ENCODE peak calls at places on chromosomes 5 and 9, in nine cellular contexts. Y is mesendoderm; F is ovary; T is choroid plexus epithelial cell; K is astrocyte; A is WERI-Rb-1; U is naive thymus-derived CD4-positive, alpha-beta T cell; P is A549; M is adipocyte. C is an unnamed sample.

GRCh38 chr5:139389701-139390638 is at the start of gene MZB1:
- DNase-seq in Y (no peak), F (peak), T (no peak), K (no peak), A (no peak), U (no peak), P (no peak), M (no peak), C (no peak)

GRCh38 chr9:99859395-99859980 is 37.8 kb downstream of the NR4A3 start:
- DNase-seq in Y (peak), F (no peak), T (no peak), K (peak), A (no peak), U (no peak), P (no peak), M (no peak), C (peak)

GRCh38 chr9:93134018-93134739 is at the start of gene NINJ1:
- DNase-seq in Y (peak), F (peak), T (peak), K (peak), A (peak), U (peak), P (peak), M (peak), C (peak)

GRCh38 chr9:132546148-132547051 is 36.0 kb upstream of the BARHL1 start:
- DNase-seq in Y (peak), F (no peak), T (peak), K (peak), A (peak), U (no peak), P (no peak), M (peak), C (peak)

GRCh38 chr9:70554881-70555280 is 140.4 kb upstream of the KLF9 start:
- DNase-seq in Y (no peak), F (no peak), T (no peak), K (no peak), A (no peak), U (no peak), P (no peak), M (no peak), C (no peak)

GRCh38 chr5:14399054-14399657 is 182.4 kb upstream of the OTULINL start:
- DNase-seq in Y (peak), F (no peak), T (peak), K (peak), A (no peak), U (no peak), P (peak), M (peak), C (peak)

GRCh38 chr5:68251386-68251785 is 35.8 kb downstream of the PIK3R1 start:
- DNase-seq in Y (peak), F (no peak), T (peak), K (peak), A (no peak), U (no peak), P (no peak), M (no peak), C (peak)

GRCh38 chr5:145925803-145926202 is 10.6 kb upstream of the SH3RF2 start:
- DNase-seq in Y (no peak), F (no peak), T (peak), K (peak), A (no peak), U (no peak), P (no peak), M (peak), C (no peak)

GRCh38 chr9:124340219-124341069 is 74.8 kb downstream of the PSMB7 start:
- DNase-seq in Y (no peak), F (no peak), T (no peak), K (no peak), A (no peak), U (no peak), P (no peak), M (no peak), C (peak)

GRCh38 chr5:37774912-37775483 is 64.8 kb downstream of the GDNF start:
- DNase-seq in Y (peak), F (no peak), T (peak), K (no peak), A (peak), U (no peak), P (peak), M (peak), C (peak)

GRCh38 chr5:95969646-95970358 is 8.2 kb upstream of the ELL2 start:
- DNase-seq in Y (no peak), F (no peak), T (peak), K (no peak), A (no peak), U (no peak), P (no peak), M (peak), C (no peak)

GRCh38 chr9:85062385-85062784 is 392.9 kb downstream of the NTRK2 start:
- DNase-seq in Y (no peak), F (no peak), T (no peak), K (no peak), A (no peak), U (no peak), P (no peak), M (no peak), C (no peak)

GRCh38 chr5:122880170-122880689 is 34.8 kb downstream of the SNX24 start:
- DNase-seq in Y (no peak), F (no peak), T (no peak), K (no peak), A (no peak), U (no peak), P (no peak), M (no peak), C (no peak)

GRCh38 chr5:163889369-163889768 is 383.9 kb downstream of the MAT2B start:
- DNase-seq in Y (no peak), F (no peak), T (peak), K (peak), A (no peak), U (no peak), P (no peak), M (peak), C (no peak)

GRCh38 chr9:127910613-127911205 is 6.1 kb downstream of the ST6GALNAC4 start:
- DNase-seq in Y (peak), F (no peak), T (peak), K (no peak), A (peak), U (no peak), P (peak), M (peak), C (no peak)

GRCh38 chr5:11912-12311 is 80.1 kb upstream of the PLEKHG4B start:
- DNase-seq in Y (peak), F (no peak), T (peak), K (peak), A (no peak), U (no peak), P (peak), M (peak), C (no peak)

GRCh38 chr5:9766581-9766980 is 136.4 kb upstream of the TAS2R1 start:
- DNase-seq in Y (no peak), F (no peak), T (peak), K (peak), A (no peak), U (no peak), P (no peak), M (peak), C (no peak)

GRCh38 chr5:56516936-56517521 is 283.9 kb upstream of the ANKRD55 start:
- DNase-seq in Y (no peak), F (no peak), T (peak), K (no peak), A (peak), U (no peak), P (no peak), M (peak), C (no peak)

GRCh38 chr5:85896499-85896898 is 721.2 kb upstream of the COX7C start:
- DNase-seq in Y (no peak), F (no peak), T (no peak), K (no peak), A (no peak), U (no peak), P (no peak), M (no peak), C (no peak)

GRCh38 chr5:83199126-83199525 is 121.8 kb downstream of the XRCC4 start:
- DNase-seq in Y (no peak), F (no peak), T (no peak), K (no peak), A (no peak), U (no peak), P (no peak), M (no peak), C (no peak)

GRCh38 chr5:1156033-1156753 is 44.3 kb upstream of the SLC12A7 start:
- DNase-seq in Y (no peak), F (no peak), T (no peak), K (no peak), A (no peak), U (no peak), P (no peak), M (no peak), C (no peak)

GRCh38 chr5:92562065-92562464 is 1019.0 kb downstream of the NR2F1-AS1 start:
- DNase-seq in Y (no peak), F (no peak), T (no peak), K (no peak), A (no peak), U (no peak), P (no peak), M (no peak), C (no peak)

GRCh38 chr9:81374881-81375280 is 314.5 kb downstream of the TLE1 start:
- DNase-seq in Y (peak), F (no peak), T (peak), K (peak), A (no peak), U (no peak), P (no peak), M (no peak), C (no peak)

GRCh38 chr5:78419396-78419795 is 59.0 kb downstream of the SCAMP1 start:
- DNase-seq in Y (no peak), F (no peak), T (no peak), K (no peak), A (no peak), U (no peak), P (no peak), M (no peak), C (no peak)

GRCh38 chr5:125612356-125613149 is 810.7 kb upstream of the GRAMD2B start:
- DNase-seq in Y (no peak), F (peak), T (no peak), K (no peak), A (no peak), U (no peak), P (no peak), M (peak), C (no peak)

GRCh38 chr5:43192558-43193170 is 639 bp downstream of the NIM1K start:
- DNase-seq in Y (peak), F (peak), T (peak), K (peak), A (peak), U (no peak), P (no peak), M (peak), C (peak)

GRCh38 chr5:150946351-150946905 is 41.6 kb upstream of the ZNF300 start:
- DNase-seq in Y (no peak), F (peak), T (peak), K (peak), A (peak), U (no peak), P (no peak), M (no peak), C (no peak)

GRCh38 chr9:86263876-86264275 is 4.4 kb upstream of the C9orf153 start:
- DNase-seq in Y (no peak), F (no peak), T (no peak), K (no peak), A (no peak), U (no peak), P (no peak), M (no peak), C (no peak)

GRCh38 chr5:156359452-156359851 is 32.5 kb downstream of the SGCD start:
- DNase-seq in Y (no peak), F (no peak), T (peak), K (peak), A (peak), U (no peak), P (no peak), M (peak), C (no peak)

GRCh38 chr5:139251281-139251687 is 42.3 kb upstream of the MATR3 start:
- DNase-seq in Y (no peak), F (no peak), T (no peak), K (no peak), A (no peak), U (no peak), P (no peak), M (no peak), C (peak)

GRCh38 chr5:153456354-153456753 is 34.1 kb upstream of the GRIA1 start:
- DNase-seq in Y (peak), F (no peak), T (no peak), K (no peak), A (no peak), U (no peak), P (no peak), M (no peak), C (peak)

GRCh38 chr5:145203193-145203592 is 631.9 kb downstream of the PRELID2 start:
- DNase-seq in Y (no peak), F (no peak), T (no peak), K (no peak), A (no peak), U (no peak), P (no peak), M (no peak), C (no peak)

GRCh38 chr9:83200531-83200930 is 137.6 kb upstream of the RASEF start:
- DNase-seq in Y (no peak), F (no peak), T (no peak), K (no peak), A (no peak), U (no peak), P (no peak), M (no peak), C (no peak)

GRCh38 chr9:89940625-89941024 is 335.8 kb downstream of the GADD45G start:
- DNase-seq in Y (no peak), F (no peak), T (no peak), K (peak), A (no peak), U (no peak), P (peak), M (no peak), C (no peak)

DNA sequence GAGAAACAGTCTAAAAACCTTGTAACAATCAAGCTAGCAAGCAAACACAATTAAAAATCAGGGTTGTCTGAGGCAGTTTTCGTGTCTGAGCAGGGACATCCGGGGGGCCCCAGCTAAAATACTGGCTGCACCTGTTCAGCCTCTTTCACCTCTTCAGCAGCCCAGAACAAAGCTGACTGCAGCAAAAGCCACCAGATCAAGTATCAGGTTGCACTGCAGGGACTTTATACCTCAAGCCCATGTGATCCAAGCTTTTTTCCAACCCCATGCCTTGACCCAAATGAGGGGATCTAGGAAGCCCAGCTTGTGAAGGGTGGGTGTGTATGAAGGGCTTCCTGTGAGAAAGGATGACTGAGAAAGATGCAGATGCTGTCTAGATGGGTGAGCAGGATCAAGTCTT is 133.4 kb downstream of the SEMA6A start:
- DNase-seq in Y (peak), F (no peak), T (no peak), K (no peak), A (peak), U (no peak), P (no peak), M (no peak), C (no peak)
- H3K4me3 ChIP-seq in Y (no peak), F (no peak), T (no peak), K (no peak), A (peak), U (no peak), P (no peak), M (no peak), C (no peak)

DNA sequence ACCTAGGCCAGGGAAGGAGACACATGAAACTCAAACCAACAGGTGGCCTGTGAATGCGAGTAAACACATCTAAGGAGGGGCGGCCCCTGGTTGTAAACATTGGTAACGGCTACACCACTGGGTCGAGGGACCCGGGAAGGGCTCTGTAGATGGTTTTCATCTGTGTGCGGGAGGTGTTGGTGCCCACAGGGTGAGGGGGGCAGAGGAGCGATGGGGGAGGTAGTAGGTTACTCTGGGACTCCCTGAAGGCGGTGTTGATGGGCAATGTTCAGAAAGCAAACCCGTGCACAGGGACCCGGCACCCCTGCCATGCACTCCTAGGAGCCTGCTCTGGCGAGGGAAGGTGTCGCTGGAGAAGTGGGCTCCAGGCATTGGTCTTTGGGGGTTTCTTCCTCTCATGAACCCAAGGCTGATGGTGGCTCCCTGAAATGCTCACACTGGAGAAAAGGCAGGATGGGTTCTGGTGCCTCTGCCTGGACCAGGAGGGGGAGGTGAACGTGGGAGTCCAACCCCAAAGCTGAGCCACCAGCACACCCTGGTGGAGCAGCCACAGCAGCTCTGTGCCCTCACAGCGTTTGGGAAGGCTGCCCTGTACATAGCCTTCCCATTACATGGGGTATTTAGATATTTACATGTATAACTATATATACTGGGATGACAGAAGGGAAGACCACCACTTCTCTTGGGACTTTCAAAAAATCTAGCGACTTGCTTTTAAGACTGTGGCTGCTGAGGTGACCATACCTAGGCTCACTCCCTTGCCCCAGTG is 103.2 kb downstream of the ENTREP1 start:
- DNase-seq in Y (no peak), F (no peak), T (no peak), K (no peak), A (no peak), U (no peak), P (no peak), M (no peak), C (no peak)
- H3K4me3 ChIP-seq in Y (no peak), F (no peak), T (no peak), K (no peak), A (no peak), U (no peak), P (no peak), M (no peak), C (no peak)

GRCh38 chr9:108443741-108444140 is 412.0 kb downstream of the ACTL7B start:
- DNase-seq in Y (no peak), F (no peak), T (peak), K (peak), A (no peak), U (no peak), P (no peak), M (peak), C (no peak)
- H3K4me3 ChIP-seq in Y (no peak), F (no peak), T (no peak), K (peak), A (no peak), U (no peak), P (no peak), M (peak), C (no peak)

GRCh38 chr9:129258823-129259301 is 80.8 kb upstream of the IER5L start:
- DNase-seq in Y (no peak), F (peak), T (no peak), K (no peak), A (no peak), U (no peak), P (no peak), M (no peak), C (no peak)
- H3K4me3 ChIP-seq in Y (no peak), F (peak), T (peak), K (peak), A (no peak), U (peak), P (peak), M (peak), C (peak)

DNA sequence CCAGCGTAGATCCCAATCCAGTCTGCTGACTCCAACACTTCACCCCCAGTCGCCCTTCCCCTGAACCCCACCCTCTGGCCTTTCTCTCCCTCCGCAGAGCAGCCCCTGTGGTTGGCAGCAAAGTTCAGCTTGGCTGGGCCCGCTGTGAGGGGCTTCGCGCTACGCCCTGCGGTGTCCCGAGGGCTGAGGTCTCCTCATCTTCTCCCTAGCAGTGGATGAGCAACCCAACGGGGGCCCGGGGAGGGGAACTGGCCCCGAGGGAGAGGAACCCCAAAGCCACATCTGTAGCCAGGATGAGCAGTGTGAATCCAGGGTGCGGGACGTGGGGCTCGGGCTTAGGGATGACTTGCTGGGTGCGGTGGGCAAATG is 579 bp downstream of the EGFL7 start:
- DNase-seq in Y (no peak), F (no peak), T (no peak), K (no peak), A (no peak), U (no peak), P (no peak), M (no peak), C (no peak)
- H3K4me3 ChIP-seq in Y (no peak), F (peak), T (no peak), K (no peak), A (no peak), U (no peak), P (no peak), M (no peak), C (no peak)

GRCh38 chr9:133705576-133705975 is 32.6 kb downstream of the SARDH start:
- DNase-seq in Y (no peak), F (peak), T (no peak), K (no peak), A (peak), U (no peak), P (no peak), M (no peak), C (peak)

GRCh38 chr9:133703571-133704399 is 34.4 kb downstream of the SARDH start:
- DNase-seq in Y (no peak), F (peak), T (no peak), K (no peak), A (peak), U (no peak), P (no peak), M (no peak), C (no peak)

GRCh38 chr9:133706651-133707050 is 31.5 kb downstream of the SARDH start:
- DNase-seq in Y (no peak), F (peak), T (no peak), K (no peak), A (peak), U (no peak), P (no peak), M (no peak), C (peak)

GRCh38 chr9:133702798-133703570 is 35.2 kb downstream of the SARDH start:
- DNase-seq in Y (peak), F (peak), T (no peak), K (no peak), A (no peak), U (no peak), P (no peak), M (no peak), C (peak)

DNA sequence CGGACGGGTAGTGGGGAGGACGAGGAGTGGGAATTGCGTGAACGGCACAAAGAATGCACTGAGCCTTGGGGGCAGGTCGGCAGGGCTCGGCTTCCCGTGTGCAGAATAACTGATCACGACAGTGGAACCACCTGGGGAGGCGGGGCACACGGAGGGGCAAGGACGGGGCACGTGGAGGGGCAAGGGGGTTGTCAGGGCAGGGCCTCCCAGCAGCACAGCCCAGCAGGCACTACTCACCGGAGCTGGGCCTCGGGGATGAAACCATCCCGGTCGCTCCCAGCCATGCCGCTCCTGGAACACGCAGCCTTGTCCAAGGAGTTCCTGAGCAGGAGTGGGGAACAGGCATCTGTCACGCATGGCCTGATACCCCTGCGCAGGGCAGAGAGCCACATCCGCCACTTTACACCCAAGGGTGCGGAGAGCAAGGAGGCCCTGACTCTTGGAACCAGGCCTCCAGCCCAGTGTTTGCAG is 33.4 kb downstream of the SARDH start:
- DNase-seq in Y (no peak), F (peak), T (no peak), K (no peak), A (peak), U (no peak), P (no peak), M (no peak), C (peak)
- H3K4me3 ChIP-seq in Y (no peak), F (no peak), T (no peak), K (no peak), A (peak), U (no peak), P (no peak), M (no peak), C (no peak)

C was measured in H7.